ENCODE peak calls at places on chromosomes 1 and 21, in five cellular contexts. X is K562, E is SK-N-SH, A is GM12878, S is HCT116. B is an unnamed sample.

GRCh38 chr1:209630383-209631219 is 21.6 kb downstream of the LAMB3 start:
- DNase-seq in X (no peak), E (no peak), A (no peak), S (no peak), B (no peak)

GRCh38 chr1:40715660-40716059 is 24.2 kb downstream of the NFYC start:
- DNase-seq in X (no peak), E (no peak), A (no peak), S (no peak), B (peak; percentile 77)

GRCh38 chr1:29490204-29490934 is 254.0 kb downstream of the PTPRU start:
- DNase-seq in X (no peak), E (peak; percentile 53), A (no peak), S (no peak), B (no peak)

GRCh38 chr1:73886721-73887120 is 311.3 kb downstream of the LRRIQ3 start:
- DNase-seq in X (no peak), E (no peak), A (no peak), S (no peak), B (no peak)

GRCh38 chr21:38761531-38761930 is 44.2 kb upstream of the ETS2 start:
- DNase-seq in X (no peak), E (no peak), A (no peak), S (no peak), B (no peak)

GRCh38 chr1:203428981-203429599 is 46.5 kb upstream of the PRELP start:
- DNase-seq in X (no peak), E (no peak), A (peak; percentile 70), S (no peak), B (no peak)

GRCh38 chr1:160724445-160725242 is 13.0 kb upstream of the CD48 start:
- DNase-seq in X (peak; percentile 11), E (no peak), A (no peak), S (no peak), B (no peak)

GRCh38 chr1:212782422-212783154 is 9.0 kb downstream of the NSL1 start:
- DNase-seq in X (peak; percentile 23), E (peak; percentile 41), A (no peak), S (no peak), B (peak; percentile 3)

GRCh38 chr21:42865361-42866160 is 13.8 kb downstream of the WDR4 start:
- DNase-seq in X (no peak), E (peak; percentile 73), A (no peak), S (no peak), B (no peak)

GRCh38 chr1:54069792-54070548 is 16.6 kb downstream of the TCEANC2 start:
- DNase-seq in X (peak; percentile 62), E (peak; percentile 68), A (no peak), S (peak; percentile 43), B (peak; percentile 71)

GRCh38 chr1:20546637-20547036 is 5.7 kb upstream of the FAM43B start:
- DNase-seq in X (no peak), E (no peak), A (no peak), S (no peak), B (no peak)

GRCh38 chr1:38812981-38813380 is 46.6 kb downstream of the RRAGC start:
- DNase-seq in X (no peak), E (no peak), A (no peak), S (no peak), B (no peak)

GRCh38 chr1:3504151-3504822 is 49.8 kb downstream of the ARHGEF16 start:
- DNase-seq in X (no peak), E (no peak), A (no peak), S (peak; percentile 48), B (no peak)

GRCh38 chr1:220926146-220926545 is 46.9 kb downstream of the HLX start:
- DNase-seq in X (no peak), E (no peak), A (no peak), S (no peak), B (no peak)

GRCh38 chr1:185463011-185463410 is 146.0 kb upstream of the IVNS1ABP start:
- DNase-seq in X (no peak), E (no peak), A (no peak), S (no peak), B (no peak)

GRCh38 chr1:15343729-15344128 is 66.0 kb upstream of the EFHD2 start:
- DNase-seq in X (no peak), E (no peak), A (no peak), S (no peak), B (no peak)

GRCh38 chr1:239952348-239953307 is 139.1 kb upstream of the FMN2 start:
- DNase-seq in X (peak; percentile 22), E (no peak), A (no peak), S (no peak), B (peak; percentile 29)

GRCh38 chr21:28237661-28238060 is 755.0 kb downstream of the LTN1 start:
- DNase-seq in X (no peak), E (no peak), A (no peak), S (no peak), B (no peak)

GRCh38 chr1:25641931-25642611 is 25.5 kb downstream of the MAN1C1 start:
- DNase-seq in X (no peak), E (no peak), A (no peak), S (no peak), B (no peak)

GRCh38 chr1:53388963-53389362 is 61.1 kb upstream of the LRP8 start:
- DNase-seq in X (no peak), E (no peak), A (no peak), S (no peak), B (no peak)

GRCh38 chr1:89659322-89660061 is 26.6 kb downstream of the LRRC8C start:
- DNase-seq in X (no peak), E (no peak), A (no peak), S (no peak), B (no peak)

GRCh38 chr1:145918992-145919939 is 749 bp upstream of the PEX11B start:
- DNase-seq in X (peak; percentile 82), E (peak; percentile 73), A (no peak), S (peak; percentile 29), B (peak; percentile 56)

GRCh38 chr1:177185209-177185608 is 14.5 kb downstream of the BRINP2 start:
- DNase-seq in X (peak; percentile 11), E (no peak), A (no peak), S (peak; percentile 1), B (no peak)

GRCh38 chr1:79646885-79647284 is 640.4 kb upstream of the ADGRL4 start:
- DNase-seq in X (no peak), E (no peak), A (no peak), S (no peak), B (no peak)

GRCh38 chr1:3485016-3485415 is 30.6 kb downstream of the ARHGEF16 start:
- DNase-seq in X (no peak), E (no peak), A (no peak), S (no peak), B (no peak)

GRCh38 chr1:8018492-8019228 is 7.4 kb downstream of the ERRFI1 start:
- DNase-seq in X (no peak), E (no peak), A (no peak), S (no peak), B (no peak)

GRCh38 chr1:115211071-115211745 is 121.9 kb upstream of the TSPAN2 start:
- DNase-seq in X (no peak), E (no peak), A (no peak), S (no peak), B (no peak)

GRCh38 chr1:87328121-87329050 is at the start of gene LMO4:
- DNase-seq in X (peak; percentile 96), E (peak; percentile 92), A (peak; percentile 81), S (peak; percentile 93), B (peak; percentile 93)

GRCh38 chr1:206739411-206740076 is 31.0 kb upstream of the IL19 start:
- DNase-seq in X (no peak), E (no peak), A (peak; percentile 99), S (no peak), B (no peak)

GRCh38 chr1:221074325-221074724 is 195.1 kb downstream of the HLX start:
- DNase-seq in X (no peak), E (no peak), A (no peak), S (no peak), B (no peak)

GRCh38 chr1:163142152-163142551 is 60.6 kb downstream of the RGS5 start:
- DNase-seq in X (no peak), E (no peak), A (no peak), S (no peak), B (no peak)

GRCh38 chr1:214660900-214661299 is 57.9 kb downstream of the CENPF start:
- DNase-seq in X (no peak), E (no peak), A (no peak), S (no peak), B (peak; percentile 6)

GRCh38 chr1:38735651-38736161 is 123.9 kb downstream of the RRAGC start:
- DNase-seq in X (no peak), E (no peak), A (no peak), S (no peak), B (no peak)

GRCh38 chr1:175174273-175174672 is 18.3 kb downstream of the KIAA0040 start:
- DNase-seq in X (no peak), E (no peak), A (no peak), S (no peak), B (no peak)

GRCh38 chr1:175171214-175171913 is 21.2 kb downstream of the KIAA0040 start:
- DNase-seq in X (peak; percentile 55), E (no peak), A (no peak), S (no peak), B (no peak)

GRCh38 chr1:175174702-175175102 is 17.9 kb downstream of the KIAA0040 start:
- DNase-seq in X (no peak), E (no peak), A (no peak), S (no peak), B (no peak)

GRCh38 chr1:175169305-175170018 is 23.1 kb downstream of the KIAA0040 start:
- DNase-seq in X (no peak), E (no peak), A (no peak), S (peak; percentile 81), B (no peak)

DNA sequence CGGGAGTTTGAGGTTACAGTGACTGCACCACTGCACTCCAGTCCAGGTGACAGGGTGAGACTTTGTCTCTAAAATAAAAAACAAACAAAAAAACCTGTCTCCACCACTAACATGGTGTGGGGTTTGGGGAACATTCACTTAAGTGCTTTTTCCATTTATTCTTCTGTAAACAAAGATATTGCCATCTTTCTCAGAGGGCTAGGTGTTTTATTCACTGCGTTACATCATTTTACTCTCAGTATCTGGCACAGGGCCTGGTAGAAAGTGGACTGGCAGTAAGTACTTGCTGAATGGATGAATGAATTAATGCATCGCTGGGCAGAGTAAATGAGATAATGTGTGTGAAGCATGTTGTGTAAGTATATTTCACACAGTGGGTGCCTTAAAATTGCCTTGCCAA is 20.1 kb downstream of the KIAA0040 start:
- DNase-seq in X (no peak), E (no peak), A (no peak), S (no peak), B (no peak)
- TF ChIP-seq ZBTB33 in X (no peak), E (no peak), A (no peak), S (no peak), B (no peak)

GRCh38 chr1:16888806-16889178 is 7.0 kb upstream of the RNU1-2 start:
- DNase-seq in X (no peak), E (no peak), A (no peak), S (no peak), B (no peak)
- TF ChIP-seq ZBTB33 in X (no peak), E (no peak), A (no peak), S (no peak), B (no peak)

DNA sequence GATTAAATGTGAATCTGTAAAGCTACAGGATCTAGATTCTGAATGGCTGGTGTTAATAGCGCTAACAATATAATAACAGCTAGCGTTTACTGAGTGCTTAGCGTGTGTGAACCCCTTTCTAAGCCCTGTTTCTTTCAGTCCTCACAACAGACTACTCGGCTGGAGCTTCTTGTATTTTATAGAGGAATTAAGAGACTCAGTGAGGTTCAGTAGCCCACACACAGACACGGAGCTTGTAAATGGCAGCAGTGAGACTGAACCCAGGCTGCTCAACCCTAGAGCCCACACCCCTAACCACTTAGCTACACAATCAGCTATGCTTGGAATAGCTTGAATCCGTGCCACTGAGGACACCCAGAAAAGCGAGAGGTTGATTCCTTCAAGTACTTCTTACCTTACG is 5.8 kb downstream of the PDPN start:
- DNase-seq in X (no peak), E (no peak), A (no peak), S (no peak), B (no peak)
- TF ChIP-seq ZBTB33 in X (no peak), E (no peak), A (no peak), S (no peak), B (no peak)

GRCh38 chr1:65247419-65248359 is 61.7 kb upstream of the DNAJC6 start:
- DNase-seq in X (peak; percentile 38), E (peak; percentile 20), A (no peak), S (no peak), B (no peak)
- TF ChIP-seq ZBTB33 in X (no peak), E (no peak), A (no peak), S (no peak), B (no peak)

B was measured in HepG2.